ENCODE peak calls at places on chromosome 13, in four cellular contexts. One of them, this sample, is unnamed.

GRCh38 chr13:94674609-94675348 is 37.6 kb downstream of the SOX21 start:
- DNase-seq in stimulated activated naive B cell treated with anti-CD40 and anti-IgM and Interleukin-4, amounts not matched to agents 10 μg/mL and 1 μg/mL and 100 μg/mL, for 72 hours: peak
- DNase-seq in Right ventricle myocardium superior: no peak
- DNase-seq in EL: peak
- DNase-seq in this sample: no peak

GRCh38 chr13:102571075-102571474 is 25.7 kb upstream of the TPP2 start:
- DNase-seq in stimulated activated naive B cell treated with anti-CD40 and anti-IgM and Interleukin-4, amounts not matched to agents 10 μg/mL and 1 μg/mL and 100 μg/mL, for 72 hours: no peak
- DNase-seq in Right ventricle myocardium superior: no peak
- DNase-seq in EL: no peak
- DNase-seq in this sample: no peak

GRCh38 chr13:27200413-27201066 is 28.9 kb upstream of the USP12 start:
- DNase-seq in stimulated activated naive B cell treated with anti-CD40 and anti-IgM and Interleukin-4, amounts not matched to agents 10 μg/mL and 1 μg/mL and 100 μg/mL, for 72 hours: no peak
- DNase-seq in Right ventricle myocardium superior: no peak
- DNase-seq in EL: no peak
- DNase-seq in this sample: no peak

GRCh38 chr13:113219311-113219940 is 10.0 kb downstream of the CUL4A start:
- DNase-seq in stimulated activated naive B cell treated with anti-CD40 and anti-IgM and Interleukin-4, amounts not matched to agents 10 μg/mL and 1 μg/mL and 100 μg/mL, for 72 hours: no peak
- DNase-seq in Right ventricle myocardium superior: no peak
- DNase-seq in EL: peak
- DNase-seq in this sample: no peak

GRCh38 chr13:110874508-110874960 is 40.3 kb downstream of the ANKRD10 start:
- DNase-seq in stimulated activated naive B cell treated with anti-CD40 and anti-IgM and Interleukin-4, amounts not matched to agents 10 μg/mL and 1 μg/mL and 100 μg/mL, for 72 hours: no peak
- DNase-seq in Right ventricle myocardium superior: peak
- DNase-seq in EL: peak
- DNase-seq in this sample: no peak

GRCh38 chr13:77536358-77536757 is 852 bp downstream of the SCEL start:
- DNase-seq in stimulated activated naive B cell treated with anti-CD40 and anti-IgM and Interleukin-4, amounts not matched to agents 10 μg/mL and 1 μg/mL and 100 μg/mL, for 72 hours: no peak
- DNase-seq in Right ventricle myocardium superior: no peak
- DNase-seq in EL: no peak
- DNase-seq in this sample: no peak

GRCh38 chr13:82358284-82358683 is 1524.0 kb downstream of the SLITRK1 start:
- DNase-seq in stimulated activated naive B cell treated with anti-CD40 and anti-IgM and Interleukin-4, amounts not matched to agents 10 μg/mL and 1 μg/mL and 100 μg/mL, for 72 hours: no peak
- DNase-seq in Right ventricle myocardium superior: no peak
- DNase-seq in EL: peak
- DNase-seq in this sample: no peak

GRCh38 chr13:27192896-27193295 is 21.3 kb upstream of the USP12 start:
- DNase-seq in stimulated activated naive B cell treated with anti-CD40 and anti-IgM and Interleukin-4, amounts not matched to agents 10 μg/mL and 1 μg/mL and 100 μg/mL, for 72 hours: no peak
- DNase-seq in Right ventricle myocardium superior: no peak
- DNase-seq in EL: no peak
- DNase-seq in this sample: no peak

GRCh38 chr13:60645552-60646138 is 248.6 kb downstream of the TDRD3 start:
- DNase-seq in stimulated activated naive B cell treated with anti-CD40 and anti-IgM and Interleukin-4, amounts not matched to agents 10 μg/mL and 1 μg/mL and 100 μg/mL, for 72 hours: no peak
- DNase-seq in Right ventricle myocardium superior: no peak
- DNase-seq in EL: no peak
- DNase-seq in this sample: no peak

GRCh38 chr13:79404985-79405384 is 1.1 kb downstream of the RBM26 start:
- DNase-seq in stimulated activated naive B cell treated with anti-CD40 and anti-IgM and Interleukin-4, amounts not matched to agents 10 μg/mL and 1 μg/mL and 100 μg/mL, for 72 hours: peak
- DNase-seq in Right ventricle myocardium superior: no peak
- DNase-seq in EL: no peak
- DNase-seq in this sample: no peak

GRCh38 chr13:97136418-97136817 is 85.7 kb upstream of the MBNL2 start:
- DNase-seq in stimulated activated naive B cell treated with anti-CD40 and anti-IgM and Interleukin-4, amounts not matched to agents 10 μg/mL and 1 μg/mL and 100 μg/mL, for 72 hours: no peak
- DNase-seq in Right ventricle myocardium superior: no peak
- DNase-seq in EL: no peak
- DNase-seq in this sample: no peak

GRCh38 chr13:35475131-35475959 is 1.1 kb downstream of the MAB21L1 start:
- DNase-seq in stimulated activated naive B cell treated with anti-CD40 and anti-IgM and Interleukin-4, amounts not matched to agents 10 μg/mL and 1 μg/mL and 100 μg/mL, for 72 hours: no peak
- DNase-seq in Right ventricle myocardium superior: peak
- DNase-seq in EL: peak
- DNase-seq in this sample: no peak

GRCh38 chr13:94305463-94305862 is 174.0 kb downstream of the DCT start:
- DNase-seq in stimulated activated naive B cell treated with anti-CD40 and anti-IgM and Interleukin-4, amounts not matched to agents 10 μg/mL and 1 μg/mL and 100 μg/mL, for 72 hours: no peak
- DNase-seq in Right ventricle myocardium superior: no peak
- DNase-seq in EL: peak
- DNase-seq in this sample: no peak

GRCh38 chr13:110506859-110507566 is 54.5 kb downstream of the RAB20 start:
- DNase-seq in stimulated activated naive B cell treated with anti-CD40 and anti-IgM and Interleukin-4, amounts not matched to agents 10 μg/mL and 1 μg/mL and 100 μg/mL, for 72 hours: no peak
- DNase-seq in Right ventricle myocardium superior: peak
- DNase-seq in EL: no peak
- DNase-seq in this sample: no peak

GRCh38 chr13:99425485-99426341 is 75.6 kb upstream of the TM9SF2 start:
- DNase-seq in stimulated activated naive B cell treated with anti-CD40 and anti-IgM and Interleukin-4, amounts not matched to agents 10 μg/mL and 1 μg/mL and 100 μg/mL, for 72 hours: peak
- DNase-seq in Right ventricle myocardium superior: no peak
- DNase-seq in EL: no peak
- DNase-seq in this sample: no peak

GRCh38 chr13:33937373-33938087 is 119.6 kb downstream of the RFC3 start:
- DNase-seq in stimulated activated naive B cell treated with anti-CD40 and anti-IgM and Interleukin-4, amounts not matched to agents 10 μg/mL and 1 μg/mL and 100 μg/mL, for 72 hours: no peak
- DNase-seq in Right ventricle myocardium superior: no peak
- DNase-seq in EL: no peak
- DNase-seq in this sample: no peak